ENCODE peak calls at places on chromosome 16, in six cellular contexts. U, V, B, D, A and O are unnamed samples.

GRCh38 chr16:82456683-82457082 is 170.1 kb upstream of the CDH13 start:
- DNase-seq in U (peak), V (no peak), B (peak), D (peak), A (peak), O (peak)

GRCh38 chr16:11394593-11394960 is 49.3 kb downstream of the RMI2 start:
- DNase-seq in U (no peak), V (no peak), B (no peak), D (no peak), A (no peak), O (no peak)

GRCh38 chr16:55502801-55503366 is 6.0 kb upstream of the LPCAT2 start:
- DNase-seq in U (peak), V (no peak), B (peak), D (no peak), A (peak), O (peak)

GRCh38 chr16:1416521-1416941 is 2.0 kb upstream of the UNKL start:
- DNase-seq in U (no peak), V (no peak), B (no peak), D (no peak), A (no peak), O (no peak)

GRCh38 chr16:22205577-22206012 is 483 bp upstream of the EEF2K start:
- DNase-seq in U (no peak), V (no peak), B (no peak), D (no peak), A (no peak), O (no peak)

GRCh38 chr16:69937465-69937951 is 13.6 kb upstream of the CLEC18A start:
- DNase-seq in U (peak), V (no peak), B (no peak), D (no peak), A (no peak), O (no peak)

GRCh38 chr16:55389426-55390073 is 65.5 kb downstream of the IRX6 start:
- DNase-seq in U (no peak), V (no peak), B (peak), D (no peak), A (no peak), O (peak)

GRCh38 chr16:90046971-90047713 is 27.9 kb upstream of the DBNDD1 start:
- DNase-seq in U (peak), V (no peak), B (peak), D (no peak), A (peak), O (peak)

GRCh38 chr16:31475949-31476304 is 4.0 kb downstream of the TGFB1I1 start:
- DNase-seq in U (no peak), V (no peak), B (no peak), D (no peak), A (no peak), O (no peak)

GRCh38 chr16:559411-560207 is 585 bp upstream of the PRR35 start:
- DNase-seq in U (no peak), V (no peak), B (no peak), D (no peak), A (no peak), O (no peak)

GRCh38 chr16:21501869-21502667 is 97.3 kb upstream of the METTL9 start:
- DNase-seq in U (peak), V (peak), B (peak), D (peak), A (peak), O (peak)

GRCh38 chr16:28326881-28327610 is 34.7 kb downstream of the SBK1 start:
- DNase-seq in U (peak), V (no peak), B (peak), D (peak), A (peak), O (peak)

GRCh38 chr16:67393111-67393789 is at the start of gene TPPP3:
- DNase-seq in U (peak), V (peak), B (peak), D (peak), A (peak), O (peak)

GRCh38 chr16:52584921-52585320 is 38.0 kb upstream of the TOX3 start:
- DNase-seq in U (no peak), V (no peak), B (no peak), D (no peak), A (no peak), O (no peak)

GRCh38 chr16:19589771-19590302 is 34.3 kb downstream of the VPS35L start:
- DNase-seq in U (no peak), V (no peak), B (no peak), D (no peak), A (no peak), O (no peak)

GRCh38 chr16:3129137-3130131 is 5.4 kb upstream of the ZNF213 start:
- DNase-seq in U (peak), V (peak), B (peak), D (peak), A (peak), O (peak)

GRCh38 chr16:5965321-5965720 is 867.7 kb upstream of the EEF2KMT start:
- DNase-seq in U (no peak), V (no peak), B (no peak), D (no peak), A (no peak), O (no peak)

GRCh38 chr16:27199747-27200146 is 3.6 kb upstream of the KDM8 start:
- DNase-seq in U (no peak), V (no peak), B (no peak), D (peak), A (no peak), O (no peak)